ENCODE peak calls at places on chromosomes 13 and 19, in five cellular contexts. X is T-cell; N is activated CD8-positive, alpha-beta memory T cell treated with anti-CD3 and anti-CD28 coated beads for 1 hour; Y is right lobe of liver; A is SK-N-DZ. C is an unnamed sample.

GRCh38 chr19:3556978-3557460 is 367 bp downstream of the MFSD12 start:
- DNase-seq in X (peak; percentile 35), N (peak; percentile 24), Y (peak; percentile 58), A (no peak), C (no peak)

GRCh38 chr13:79469608-79470007 is 11.3 kb upstream of the NDFIP2 start:
- DNase-seq in X (no peak), N (no peak), Y (no peak), A (no peak), C (no peak)

GRCh38 chr19:49340069-49340864 is 5.1 kb downstream of the CD37 start:
- DNase-seq in X (no peak), N (no peak), Y (peak; percentile 89), A (no peak), C (peak; percentile 83)

GRCh38 chr19:13463296-13463695 is 43.0 kb downstream of the CACNA1A start:
- DNase-seq in X (no peak), N (no peak), Y (no peak), A (no peak), C (no peak)

GRCh38 chr13:112796190-112796915 is 106.5 kb downstream of the ATP11A start:
- DNase-seq in X (no peak), N (no peak), Y (no peak), A (no peak), C (no peak)

GRCh38 chr13:20399961-20400360 is 125.7 kb downstream of the CRYL1 start:
- DNase-seq in X (no peak), N (no peak), Y (no peak), A (no peak), C (no peak)

GRCh38 chr19:51316688-51317087 is 5.2 kb downstream of the IGLON5 start:
- DNase-seq in X (no peak), N (no peak), Y (no peak), A (no peak), C (no peak)

GRCh38 chr13:113187263-113187669 is 21.2 kb downstream of the PCID2 start:
- DNase-seq in X (no peak), N (no peak), Y (no peak), A (no peak), C (no peak)

GRCh38 chr19:1691589-1692290 is 39.3 kb upstream of the TCF3 start:
- DNase-seq in X (no peak), N (no peak), Y (no peak), A (no peak), C (no peak)

GRCh38 chr19:30349131-30349730 is 23.0 kb upstream of the ZNF536 start:
- DNase-seq in X (no peak), N (no peak), Y (no peak), A (no peak), C (no peak)

GRCh38 chr13:70994204-70994603 is 872.8 kb downstream of the DACH1 start:
- DNase-seq in X (no peak), N (no peak), Y (no peak), A (no peak), C (no peak)

GRCh38 chr19:19552811-19553210 is 14.7 kb downstream of the CILP2 start:
- DNase-seq in X (no peak), N (no peak), Y (no peak), A (peak; percentile 47), C (peak; percentile 77)

GRCh38 chr19:36963262-36963661 is 47.1 kb downstream of the ZNF568 start:
- DNase-seq in X (no peak), N (no peak), Y (no peak), A (no peak), C (no peak)

GRCh38 chr13:44768233-44768632 is 192.1 kb upstream of the TSC22D1 start:
- DNase-seq in X (peak; percentile 16), N (no peak), Y (no peak), A (no peak), C (peak; percentile 23)

GRCh38 chr19:50896591-50897190 is 14.5 kb downstream of the KLK4 start:
- DNase-seq in X (no peak), N (no peak), Y (no peak), A (no peak), C (peak; percentile 61)

GRCh38 chr13:74251778-74252519 is 117.7 kb upstream of the KLF12 start:
- DNase-seq in X (no peak), N (no peak), Y (no peak), A (peak; percentile 33), C (no peak)

GRCh38 chr19:46603195-46603637 is 2.1 kb downstream of the CALM3 start:
- DNase-seq in X (no peak), N (no peak), Y (peak; percentile 76), A (no peak), C (no peak)

GRCh38 chr19:38514812-38515633 is 81.5 kb downstream of the RYR1 start:
- DNase-seq in X (peak; percentile 69), N (peak; percentile 12), Y (peak; percentile 71), A (peak; percentile 58), C (peak; percentile 93)

GRCh38 chr19:4229179-4229931 is at the start of gene EBI3:
- DNase-seq in X (no peak), N (no peak), Y (no peak), A (no peak), C (peak; percentile 61)

GRCh38 chr19:4414144-4414799 is 11.8 kb downstream of the CHAF1A start:
- DNase-seq in X (no peak), N (no peak), Y (no peak), A (no peak), C (no peak)

GRCh38 chr13:31207630-31208549 is 8.1 kb downstream of the B3GLCT start:
- DNase-seq in X (no peak), N (no peak), Y (no peak), A (no peak), C (no peak)

GRCh38 chr13:67438465-67438864 is 208.3 kb upstream of the PCDH9 start:
- DNase-seq in X (no peak), N (no peak), Y (no peak), A (peak; percentile 36), C (no peak)

GRCh38 chr19:13149628-13150186 is 468 bp downstream of the STX10 start:
- DNase-seq in X (no peak), N (no peak), Y (peak; percentile 79), A (peak; percentile 53), C (no peak)

GRCh38 chr19:38583219-38583984 is 34.4 kb downstream of the MAP4K1 start:
- DNase-seq in X (no peak), N (no peak), Y (no peak), A (no peak), C (peak; percentile 68)

GRCh38 chr19:48624791-48625723 is 5.8 kb downstream of the SPHK2 start:
- DNase-seq in X (no peak), N (no peak), Y (peak; percentile 65), A (no peak), C (no peak)

GRCh38 chr19:6772866-6773322 is 386 bp downstream of the VAV1 start:
- DNase-seq in X (no peak), N (no peak), Y (no peak), A (no peak), C (no peak)

GRCh38 chr19:23403581-23404324 is 8.5 kb upstream of the ZNF91 start:
- DNase-seq in X (no peak), N (no peak), Y (no peak), A (no peak), C (no peak)

GRCh38 chr19:35856546-35857149 is at the start of gene KIRREL2:
- DNase-seq in X (no peak), N (no peak), Y (no peak), A (no peak), C (no peak)

GRCh38 chr13:29676941-29677452 is 81.5 kb upstream of the SLC7A1 start:
- DNase-seq in X (no peak), N (no peak), Y (no peak), A (no peak), C (no peak)

GRCh38 chr19:6425732-6426686 is 1.4 kb upstream of the KHSRP start:
- DNase-seq in X (no peak), N (no peak), Y (peak; percentile 58), A (no peak), C (no peak)

GRCh38 chr13:76570485-76570884 is 315.7 kb downstream of the KCTD12 start:
- DNase-seq in X (no peak), N (no peak), Y (no peak), A (no peak), C (no peak)

C was measured in GM12891.